ENCODE peak calls at places on chromosomes 4 and X, in five cellular contexts. W, I, G, C and J are unnamed samples.

GRCh38 chrX:11381464-11381863 is 88.3 kb downstream of the AMELX start:
- DNase-seq in W (peak), I (no peak), C (peak), G (peak), J (peak)

GRCh38 chr4:120960868-120961267 is 38.3 kb upstream of the PRDM5 start:
- DNase-seq in W (no peak), G (no peak), C (no peak), I (no peak), J (no peak)

GRCh38 chr4:40427138-40427537 is 92.0 kb downstream of the CHRNA9 start:
- DNase-seq in I (no peak), G (no peak), W (no peak), C (no peak), J (no peak)

GRCh38 chr4:185794637-185795036 is 17.4 kb downstream of the SORBS2 start:
- DNase-seq in C (no peak), W (no peak), I (no peak), G (no peak), J (no peak)

GRCh38 chrX:78314561-78314960 is 12.8 kb downstream of the CYSLTR1 start:
- DNase-seq in C (no peak), G (no peak), W (no peak), I (no peak), J (no peak)

GRCh38 chrX:23900220-23900797 is 7.4 kb downstream of the APOO start:
- DNase-seq in C (no peak), W (no peak), I (no peak), G (no peak), J (no peak)

GRCh38 chr4:160631044-160631443 is 1528.2 kb downstream of the RAPGEF2 start:
- DNase-seq in C (no peak), I (no peak), G (no peak), W (no peak), J (no peak)

GRCh38 chrX:12722314-12722713 is 68.9 kb upstream of the PRPS2 start:
- DNase-seq in I (no peak), G (no peak), W (no peak), C (no peak), J (no peak)

GRCh38 chr4:118981171-118981838 is 92.7 kb downstream of the SYNPO2 start:
- DNase-seq in I (no peak), C (no peak), W (no peak), G (no peak), J (no peak)

GRCh38 chrX:68837119-68837518 is 8.3 kb downstream of the EFNB1 start:
- DNase-seq in W (no peak), G (no peak), C (no peak), I (no peak), J (no peak)

GRCh38 chr4:83561381-83561780 is 25.5 kb downstream of the GPAT3 start:
- DNase-seq in G (peak), W (no peak), C (no peak), I (no peak), J (peak)

GRCh38 chr4:102344520-102344954 is 745 bp downstream of the SLC39A8 start:
- DNase-seq in W (peak), C (no peak), G (no peak), I (no peak), J (peak)

GRCh38 chrX:14533867-14534266 is 4.5 kb downstream of the GLRA2 start:
- DNase-seq in I (no peak), C (no peak), G (no peak), W (no peak), J (no peak)

GRCh38 chrX:14528629-14529287 is 578 bp upstream of the GLRA2 start:
- DNase-seq in W (peak), G (peak), I (peak), C (peak), J (peak)

GRCh38 chrX:14529288-14529989 is at the start of gene GLRA2:
- DNase-seq in I (no peak), W (no peak), C (no peak), G (peak), J (no peak)
- TF ChIP-seq SP1 in I (no peak), W (no peak), C (no peak), G (no peak), J (no peak)

GRCh38 chr4:174592985-174593335 is 70.7 kb upstream of the HPGD start:
- DNase-seq in C (no peak), G (no peak), W (no peak), I (no peak), J (no peak)
- TF ChIP-seq ZNF274 in C (no peak), G (no peak), W (no peak), I (no peak), J (no peak)

DNA sequence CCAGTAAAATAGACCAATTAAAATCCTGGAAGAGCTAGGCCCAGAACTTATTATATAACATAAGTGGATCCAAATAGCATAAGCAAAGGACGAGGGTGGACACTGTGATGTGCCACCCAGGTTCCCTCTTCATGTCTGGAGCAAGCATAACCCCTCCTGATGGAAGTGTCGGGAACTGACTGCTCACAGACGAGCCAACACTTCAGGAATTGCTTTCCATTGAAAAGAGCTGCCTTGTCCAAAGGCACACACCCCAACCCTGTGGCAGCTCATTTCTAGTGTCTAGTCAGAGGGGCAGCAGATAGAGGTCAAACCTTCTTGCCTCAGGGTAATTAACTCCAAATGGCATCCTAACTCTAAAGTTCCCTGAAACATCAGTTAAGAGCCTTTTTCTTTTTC is 15.3 kb downstream of the DDIT4L start:
- DNase-seq in W (no peak), I (no peak), C (no peak), G (no peak), J (no peak)
- TF ChIP-seq SP1 in W (no peak), I (no peak), C (no peak), G (no peak), J (no peak)

DNA sequence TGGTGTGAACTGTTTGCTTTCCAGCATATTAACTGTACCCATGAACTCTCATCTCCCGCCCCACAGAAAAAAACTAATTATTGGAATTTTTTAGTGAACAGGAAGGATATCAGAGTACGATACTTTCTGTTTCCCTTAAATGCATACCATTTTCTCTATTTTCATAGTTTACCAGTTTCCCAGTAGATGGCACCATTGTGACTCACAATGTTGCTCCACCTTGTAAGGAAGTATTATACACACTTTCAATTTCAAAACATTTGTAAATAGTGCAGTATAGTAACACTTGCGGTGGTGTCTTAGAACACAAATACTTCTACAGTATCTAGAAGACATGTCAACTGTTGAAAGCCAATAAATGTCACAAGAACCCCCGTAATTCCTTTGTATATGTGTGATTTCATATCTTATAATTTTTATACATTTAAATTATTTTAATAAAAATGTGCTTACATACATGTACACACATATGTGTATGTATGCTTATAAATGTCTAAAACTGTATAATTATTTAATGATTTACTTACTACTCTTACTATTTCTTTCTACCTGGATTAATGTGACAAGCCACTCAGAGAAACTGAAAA is 167.3 kb downstream of the SLIT2 start:
- DNase-seq in W (no peak), G (peak), C (peak), I (no peak), J (peak)
- TF ChIP-seq ZNF274 in W (no peak), G (no peak), C (no peak), I (no peak), J (no peak)

DNA sequence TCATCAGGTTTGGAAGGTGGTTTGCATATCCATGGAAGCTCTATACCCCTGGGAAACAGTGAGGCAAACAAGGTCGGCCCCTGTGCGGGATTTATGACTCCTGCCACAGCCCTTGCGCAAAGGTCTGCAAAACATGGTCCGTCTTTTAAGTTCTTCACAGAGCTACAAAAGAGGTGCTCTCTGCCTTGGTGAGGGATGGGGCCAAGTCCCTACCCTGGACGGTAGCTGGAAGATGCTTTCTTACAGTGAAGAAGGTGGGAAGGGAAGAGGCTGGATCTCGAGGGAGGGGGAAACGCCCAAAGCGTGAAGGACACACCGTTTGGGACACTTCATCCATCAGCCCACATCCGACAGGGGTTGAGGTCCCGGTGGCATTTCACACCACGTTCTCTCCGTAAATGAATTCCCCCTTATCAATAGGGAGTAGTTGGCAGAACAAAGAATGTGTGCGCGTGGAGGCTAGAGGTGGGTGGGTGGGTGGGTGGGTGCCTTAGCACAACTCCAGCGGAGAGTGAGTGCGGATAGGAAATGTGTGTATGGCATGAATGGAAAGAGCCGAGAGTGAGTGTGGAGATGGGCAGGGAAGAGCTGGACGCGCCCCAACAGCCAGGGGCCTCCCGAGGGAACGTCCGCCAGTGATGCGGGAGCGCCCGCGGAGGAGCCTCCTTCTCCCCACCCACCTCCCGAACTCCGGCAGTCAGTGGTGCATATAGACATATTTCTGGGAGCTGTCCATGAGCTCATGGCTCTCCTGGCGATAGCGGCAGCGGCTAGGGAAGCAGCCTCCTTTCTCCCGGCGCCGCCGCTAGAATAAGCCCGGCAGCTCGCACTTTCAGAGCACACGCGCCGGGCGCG is 68.3 kb downstream of the LARP7 start:
- DNase-seq in W (no peak), I (peak), C (no peak), G (peak), J (peak)
- TF ChIP-seq SP1 in W (no peak), I (no peak), C (no peak), G (no peak), J (no peak)

GRCh38 chr4:69717778-69718177 is 42.6 kb downstream of the SULT1B1 start:
- DNase-seq in G (no peak), I (no peak), W (no peak), C (no peak), J (no peak)

GRCh38 chr4:69713593-69713992 is 46.8 kb downstream of the SULT1B1 start:
- DNase-seq in I (no peak), W (no peak), C (no peak), G (peak), J (no peak)

GRCh38 chr4:69716654-69717053 is 43.8 kb downstream of the SULT1B1 start:
- DNase-seq in I (no peak), G (no peak), C (no peak), W (no peak), J (no peak)

GRCh38 chr4:69714086-69714485 is 46.3 kb downstream of the SULT1B1 start:
- DNase-seq in I (no peak), W (no peak), C (no peak), G (no peak), J (no peak)

GRCh38 chr4:69718376-69719293 is 41.8 kb downstream of the SULT1B1 start:
- DNase-seq in C (no peak), I (no peak), W (no peak), G (no peak), J (no peak)
- TF ChIP-seq ZNF274 in C (no peak), I (no peak), W (no peak), G (no peak), J (no peak)

GRCh38 chr4:156391297-156391653 is 437.6 kb upstream of the CTSO start:
- DNase-seq in C (no peak), I (no peak), W (no peak), G (no peak), J (no peak)

GRCh38 chr4:156390599-156391296 is 437.1 kb upstream of the CTSO start:
- DNase-seq in I (no peak), W (no peak), C (no peak), G (no peak), J (no peak)

GRCh38 chr4:156396534-156396933 is 442.9 kb upstream of the CTSO start:
- DNase-seq in I (no peak), G (no peak), W (no peak), C (no peak), J (no peak)
- TF ChIP-seq SP1 in I (no peak), G (no peak), W (no peak), C (no peak), J (no peak)

DNA sequence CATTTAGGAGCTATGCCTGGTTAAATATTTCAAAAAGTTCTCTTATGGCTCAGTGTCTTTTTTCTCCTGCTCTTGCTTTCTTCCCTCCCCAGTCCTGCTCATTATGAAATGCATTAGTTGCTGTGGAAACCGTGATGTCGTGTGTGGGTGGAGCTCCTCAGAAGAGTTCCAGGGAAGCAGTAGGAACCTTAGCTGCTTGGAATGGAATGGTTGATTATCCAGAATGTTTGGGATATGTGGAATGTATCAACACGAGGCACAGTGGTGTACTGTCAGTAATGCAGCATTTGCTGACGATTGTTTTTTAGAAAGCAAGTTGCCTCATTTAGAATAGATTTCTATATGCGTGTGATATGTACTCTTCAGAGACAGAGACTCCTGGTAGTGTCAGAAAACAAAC is 333.2 kb downstream of the ARHGAP10 start:
- DNase-seq in I (no peak), W (no peak), G (no peak), C (no peak), J (no peak)
- TF ChIP-seq ZNF274 in I (no peak), W (no peak), G (no peak), C (no peak), J (no peak)

GRCh38 chr4:82352118-82352824 is 21.5 kb downstream of the HNRNPD start:
- DNase-seq in W (no peak), G (no peak), C (no peak), I (no peak), J (no peak)
- TF ChIP-seq SP1 in W (no peak), G (no peak), C (no peak), I (no peak), J (no peak)